ENCODE peak calls at places on chromosome 21, in six cellular contexts. One of them, this sample, is unnamed.

GRCh38 chr21:14737922-14738321 is 191.8 kb upstream of the SAMSN1 start:
- DNase-seq in Peyer's patch: peak; percentile 73
- DNase-seq in mammary epithelial cell: peak; percentile 44
- DNase-seq in Panc1: no peak
- DNase-seq in lower lobe of right lung: no peak
- DNase-seq in suprapubic skin: no peak
- DNase-seq in this sample: peak; percentile 52

GRCh38 chr21:39097981-39098380 is 85.3 kb downstream of the PSMG1 start:
- DNase-seq in Peyer's patch: no peak
- DNase-seq in mammary epithelial cell: no peak
- DNase-seq in Panc1: no peak
- DNase-seq in lower lobe of right lung: no peak
- DNase-seq in suprapubic skin: no peak
- DNase-seq in this sample: no peak

GRCh38 chr21:32562426-32562825 is 22.9 kb downstream of the TCP10L start:
- DNase-seq in Peyer's patch: no peak
- DNase-seq in mammary epithelial cell: no peak
- DNase-seq in Panc1: no peak
- DNase-seq in lower lobe of right lung: no peak
- DNase-seq in suprapubic skin: no peak
- DNase-seq in this sample: no peak

GRCh38 chr21:26842300-26842699 is 2.9 kb downstream of the ADAMTS1 start:
- DNase-seq in Peyer's patch: no peak
- DNase-seq in mammary epithelial cell: peak; percentile 22
- DNase-seq in Panc1: no peak
- DNase-seq in lower lobe of right lung: no peak
- DNase-seq in suprapubic skin: no peak
- DNase-seq in this sample: no peak

GRCh38 chr21:15159382-15160020 is 94.7 kb upstream of the NRIP1 start:
- DNase-seq in Peyer's patch: no peak
- DNase-seq in mammary epithelial cell: no peak
- DNase-seq in Panc1: no peak
- DNase-seq in lower lobe of right lung: no peak
- DNase-seq in suprapubic skin: no peak
- DNase-seq in this sample: no peak

GRCh38 chr21:27507695-27508094 is 540.8 kb upstream of the ADAMTS5 start:
- DNase-seq in Peyer's patch: no peak
- DNase-seq in mammary epithelial cell: no peak
- DNase-seq in Panc1: no peak
- DNase-seq in lower lobe of right lung: no peak
- DNase-seq in suprapubic skin: no peak
- DNase-seq in this sample: no peak

GRCh38 chr21:39531777-39532333 is 80.1 kb downstream of the SH3BGR start:
- DNase-seq in Peyer's patch: no peak
- DNase-seq in mammary epithelial cell: no peak
- DNase-seq in Panc1: no peak
- DNase-seq in lower lobe of right lung: no peak
- DNase-seq in suprapubic skin: no peak
- DNase-seq in this sample: no peak

GRCh38 chr21:41164052-41164451 is 3.9 kb upstream of the BACE2 start:
- DNase-seq in Peyer's patch: no peak
- DNase-seq in mammary epithelial cell: no peak
- DNase-seq in Panc1: no peak
- DNase-seq in lower lobe of right lung: no peak
- DNase-seq in suprapubic skin: no peak
- DNase-seq in this sample: no peak

GRCh38 chr21:26851109-26851944 is 6.1 kb upstream of the ADAMTS1 start:
- DNase-seq in Peyer's patch: no peak
- DNase-seq in mammary epithelial cell: peak; percentile 33
- DNase-seq in Panc1: no peak
- DNase-seq in lower lobe of right lung: no peak
- DNase-seq in suprapubic skin: no peak
- DNase-seq in this sample: no peak

GRCh38 chr21:14553422-14553821 is 7.3 kb upstream of the SAMSN1 start:
- DNase-seq in Peyer's patch: no peak
- DNase-seq in mammary epithelial cell: no peak
- DNase-seq in Panc1: no peak
- DNase-seq in lower lobe of right lung: no peak
- DNase-seq in suprapubic skin: no peak
- DNase-seq in this sample: no peak

GRCh38 chr21:15060776-15061175 is 4.0 kb downstream of the NRIP1 start:
- DNase-seq in Peyer's patch: no peak
- DNase-seq in mammary epithelial cell: peak; percentile 25
- DNase-seq in Panc1: no peak
- DNase-seq in lower lobe of right lung: no peak
- DNase-seq in suprapubic skin: no peak
- DNase-seq in this sample: no peak

GRCh38 chr21:37767984-37768383 is 148.3 kb downstream of the KCNJ6 start:
- DNase-seq in Peyer's patch: no peak
- DNase-seq in mammary epithelial cell: peak; percentile 36
- DNase-seq in Panc1: no peak
- DNase-seq in lower lobe of right lung: no peak
- DNase-seq in suprapubic skin: no peak
- DNase-seq in this sample: no peak

GRCh38 chr21:44703731-44704635 is 7.0 kb downstream of the KRTAP10-12 start:
- DNase-seq in Peyer's patch: no peak
- DNase-seq in mammary epithelial cell: no peak
- DNase-seq in Panc1: no peak
- DNase-seq in lower lobe of right lung: no peak
- DNase-seq in suprapubic skin: no peak
- DNase-seq in this sample: no peak

GRCh38 chr21:35053356-35054096 is 4.4 kb upstream of the RUNX1 start:
- DNase-seq in Peyer's patch: no peak
- DNase-seq in mammary epithelial cell: no peak
- DNase-seq in Panc1: no peak
- DNase-seq in lower lobe of right lung: no peak
- DNase-seq in suprapubic skin: no peak
- DNase-seq in this sample: no peak

DNA sequence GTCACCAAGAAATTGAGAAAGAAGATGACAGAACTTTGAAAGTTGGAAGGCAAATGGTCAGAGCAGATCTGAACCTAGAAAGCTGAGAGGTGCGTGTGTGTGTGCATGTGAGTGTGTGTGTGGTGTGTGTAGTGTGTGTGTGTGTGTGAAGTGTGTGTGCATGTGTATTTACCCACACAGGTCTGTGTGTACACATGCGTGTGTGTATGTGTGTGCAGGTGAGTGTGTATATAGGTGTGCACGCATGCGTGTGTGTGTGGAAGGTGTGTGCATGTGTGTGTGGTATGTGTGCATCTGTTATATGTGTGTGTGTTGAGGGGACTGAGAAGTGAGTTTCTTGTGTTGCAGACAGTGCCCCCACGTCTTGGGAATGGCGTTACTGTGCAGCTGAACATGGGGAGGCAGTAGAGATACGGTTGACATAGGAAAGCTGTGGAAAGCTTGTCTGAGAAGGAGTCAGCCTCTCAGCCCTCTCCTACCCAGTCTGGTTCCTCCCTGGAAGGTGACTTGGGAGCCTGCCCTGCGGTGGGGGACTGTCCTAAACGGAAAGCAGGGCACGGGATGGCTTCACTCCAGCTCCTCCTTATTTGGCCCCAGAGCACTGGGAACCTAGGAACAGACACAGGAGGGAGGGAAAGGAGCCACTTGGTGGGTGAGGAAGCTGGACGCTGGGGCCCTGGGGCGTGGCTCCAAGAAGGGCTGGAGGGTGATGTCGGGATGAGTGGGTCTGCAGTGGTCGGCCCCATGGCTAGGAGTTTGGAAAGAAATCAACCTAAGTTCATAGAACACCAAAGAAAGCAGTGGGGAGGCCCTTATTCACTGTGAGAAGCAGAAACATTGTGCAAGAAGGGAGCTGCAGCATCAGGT is 97.2 kb downstream of the PCBP3 start:
- DNase-seq in Peyer's patch: no peak
- DNase-seq in mammary epithelial cell: no peak
- DNase-seq in Panc1: no peak
- DNase-seq in lower lobe of right lung: no peak
- DNase-seq in suprapubic skin: no peak
- DNase-seq in this sample: no peak
- TF ChIP-seq CTCF in Peyer's patch: no peak
- TF ChIP-seq CTCF in mammary epithelial cell: no peak
- TF ChIP-seq CTCF in Panc1: no peak
- TF ChIP-seq CTCF in lower lobe of right lung: no peak
- TF ChIP-seq CTCF in suprapubic skin: no peak
- TF ChIP-seq CTCF in this sample: no peak

GRCh38 chr21:16169810-16170209 is 440.0 kb downstream of the USP25 start:
- DNase-seq in Peyer's patch: no peak
- DNase-seq in mammary epithelial cell: no peak
- DNase-seq in Panc1: no peak
- DNase-seq in lower lobe of right lung: no peak
- DNase-seq in suprapubic skin: no peak
- DNase-seq in this sample: no peak

GRCh38 chr21:16169102-16169511 is 439.3 kb downstream of the USP25 start:
- DNase-seq in Peyer's patch: no peak
- DNase-seq in mammary epithelial cell: no peak
- DNase-seq in Panc1: no peak
- DNase-seq in lower lobe of right lung: no peak
- DNase-seq in suprapubic skin: no peak
- DNase-seq in this sample: no peak
- TF ChIP-seq CTCF in Peyer's patch: no peak
- TF ChIP-seq CTCF in mammary epithelial cell: no peak
- TF ChIP-seq CTCF in Panc1: no peak
- TF ChIP-seq CTCF in lower lobe of right lung: no peak
- TF ChIP-seq CTCF in suprapubic skin: no peak
- TF ChIP-seq CTCF in this sample: no peak

DNA sequence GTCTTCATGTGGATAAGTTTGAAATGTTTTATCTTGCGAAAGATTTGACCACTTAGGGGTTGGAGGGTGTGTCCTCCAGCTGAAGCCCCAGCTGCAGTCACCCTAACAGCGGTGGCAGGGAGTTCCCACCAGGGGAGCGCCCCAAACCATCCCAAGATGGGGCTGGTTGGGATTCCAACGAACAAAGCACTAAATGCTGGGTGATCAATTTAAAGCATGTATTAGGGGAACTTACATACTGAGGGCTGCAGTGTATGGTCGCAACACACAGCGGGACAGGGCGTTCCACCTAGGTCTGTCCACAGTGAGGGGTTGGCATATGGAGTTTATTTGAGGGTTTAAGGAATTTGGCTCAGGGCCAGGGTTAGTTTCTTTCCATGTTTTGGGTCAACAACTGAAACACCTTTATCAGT is 26.3 kb downstream of the SLC37A1 start:
- DNase-seq in Peyer's patch: peak; percentile 35
- DNase-seq in mammary epithelial cell: no peak
- DNase-seq in Panc1: no peak
- DNase-seq in lower lobe of right lung: no peak
- DNase-seq in suprapubic skin: no peak
- DNase-seq in this sample: no peak
- TF ChIP-seq CTCF in Peyer's patch: no peak
- TF ChIP-seq CTCF in mammary epithelial cell: no peak
- TF ChIP-seq CTCF in Panc1: no peak
- TF ChIP-seq CTCF in lower lobe of right lung: no peak
- TF ChIP-seq CTCF in suprapubic skin: no peak
- TF ChIP-seq CTCF in this sample: no peak

GRCh38 chr21:24899138-24899537 is 708.1 kb downstream of the MRPL39 start:
- DNase-seq in Peyer's patch: no peak
- DNase-seq in mammary epithelial cell: no peak
- DNase-seq in Panc1: no peak
- DNase-seq in lower lobe of right lung: no peak
- DNase-seq in suprapubic skin: no peak
- DNase-seq in this sample: no peak

GRCh38 chr21:24903954-24904635 is 703.2 kb downstream of the MRPL39 start:
- DNase-seq in Peyer's patch: no peak
- DNase-seq in mammary epithelial cell: no peak
- DNase-seq in Panc1: no peak
- DNase-seq in lower lobe of right lung: no peak
- DNase-seq in suprapubic skin: no peak
- DNase-seq in this sample: no peak
- TF ChIP-seq CTCF in Peyer's patch: no peak
- TF ChIP-seq CTCF in mammary epithelial cell: no peak
- TF ChIP-seq CTCF in Panc1: no peak
- TF ChIP-seq CTCF in lower lobe of right lung: no peak
- TF ChIP-seq CTCF in suprapubic skin: no peak
- TF ChIP-seq CTCF in this sample: no peak

DNA sequence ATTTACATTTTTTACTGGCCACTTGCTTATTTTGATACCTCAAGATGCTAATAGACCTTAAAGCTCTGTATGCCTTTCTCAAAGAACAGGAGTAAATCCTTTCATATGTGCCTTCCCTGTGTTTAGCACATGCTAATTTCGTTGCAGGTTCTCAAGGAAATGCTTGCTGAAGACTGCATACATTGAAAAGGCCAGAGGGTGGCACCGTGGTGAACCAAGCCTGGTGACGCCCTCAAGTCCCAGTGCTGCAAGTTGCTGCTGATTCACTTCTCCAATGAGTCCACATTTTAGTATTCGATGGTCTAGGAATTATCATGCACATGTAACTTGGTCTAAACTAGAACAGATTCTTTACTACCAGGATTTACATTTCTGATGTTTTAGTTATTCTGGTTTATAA is 94.1 kb downstream of the CLDN17 start:
- DNase-seq in Peyer's patch: peak; percentile 48
- DNase-seq in mammary epithelial cell: peak; percentile 66
- DNase-seq in Panc1: no peak
- DNase-seq in lower lobe of right lung: no peak
- DNase-seq in suprapubic skin: no peak
- DNase-seq in this sample: no peak
- TF ChIP-seq CTCF in Peyer's patch: no peak
- TF ChIP-seq CTCF in mammary epithelial cell: peak; percentile 67
- TF ChIP-seq CTCF in Panc1: no peak
- TF ChIP-seq CTCF in lower lobe of right lung: peak; percentile 44
- TF ChIP-seq CTCF in suprapubic skin: peak; percentile 48
- TF ChIP-seq CTCF in this sample: no peak

This sample was measured in CD14-positive monocyte.